ENCODE peak calls at places on chromosomes 3 and 15, in ten cellular contexts. I, D, P, M, Y, T, K, N, O and J are unnamed samples. For H3K9me3, the result is how much of the 10 kb centered on the place peaks cover.

GRCh38 chr15:58471341-58471740 is 39.5 kb downstream of the LIPC start:
- DNase-seq in M (no peak), I (no peak), P (no peak), D (no peak), N (no peak), K (no peak), Y (no peak), O (no peak), T (no peak), J (no peak)

GRCh38 chr3:31295150-31295765 is 237.5 kb upstream of the STT3B start:
- DNase-seq in I (no peak), P (no peak), M (no peak), Y (no peak), D (no peak), O (no peak), N (peak), K (no peak), T (no peak), J (no peak)

GRCh38 chr3:5638550-5638949 is 451.0 kb downstream of the EDEM1 start:
- DNase-seq in K (no peak), O (no peak), N (no peak), T (no peak), I (no peak), D (no peak), P (no peak), M (no peak), Y (no peak), J (no peak)

GRCh38 chr3:195075199-195075940 is 195.6 kb downstream of the XXYLT1 start:
- DNase-seq in O (no peak), Y (peak), P (no peak), K (no peak), T (no peak), D (no peak), N (no peak), M (no peak), I (no peak), J (no peak)

GRCh38 chr15:74598126-74598842 is 17.4 kb upstream of the CLK3 start:
- DNase-seq in M (peak), P (peak), K (peak), N (peak), T (peak), O (peak), I (peak), Y (peak), D (peak), J (peak)

GRCh38 chr15:49383266-49383665 is 39.8 kb upstream of the FGF7 start:
- DNase-seq in I (no peak), K (peak), T (no peak), O (no peak), M (no peak), P (peak), N (no peak), Y (no peak), D (no peak), J (no peak)

GRCh38 chr3:149023951-149024350 is 32.6 kb downstream of the GYG1 start:
- DNase-seq in Y (no peak), I (no peak), O (no peak), P (no peak), T (no peak), K (no peak), N (no peak), D (no peak), M (no peak), J (no peak)

GRCh38 chr3:4723921-4724698 is 231.0 kb downstream of the ITPR1 start:
- DNase-seq in K (no peak), Y (no peak), I (no peak), P (no peak), T (no peak), N (no peak), M (no peak), D (no peak), O (no peak), J (no peak)

GRCh38 chr15:29222129-29222853 is 47.3 kb downstream of the NSMCE3 start:
- DNase-seq in K (no peak), I (no peak), N (no peak), Y (no peak), T (no peak), D (no peak), M (no peak), O (no peak), P (no peak), J (no peak)

GRCh38 chr3:119343719-119344118 is 49.5 kb downstream of the ARHGAP31 start:
- DNase-seq in K (no peak), I (no peak), N (no peak), T (no peak), Y (no peak), P (no peak), O (no peak), M (no peak), D (no peak), J (no peak)

GRCh38 chr3:72086051-72086711 is 301.2 kb upstream of the PROK2 start:
- DNase-seq in N (no peak), P (peak), D (peak), T (no peak), I (no peak), O (no peak), M (no peak), K (peak), Y (no peak), J (no peak)

GRCh38 chr15:53384417-53384816 is 375.0 kb downstream of the WDR72 start:
- DNase-seq in K (no peak), T (no peak), O (no peak), Y (no peak), N (peak), M (peak), D (no peak), I (no peak), P (no peak), J (no peak)

GRCh38 chr3:37762286-37762685 is 99.4 kb upstream of the CTDSPL start:
- DNase-seq in D (no peak), T (no peak), O (no peak), I (no peak), M (no peak), K (no peak), P (no peak), N (no peak), Y (no peak), J (no peak)

GRCh38 chr3:17894434-17895060 is 152.1 kb upstream of the TBC1D5 start:
- DNase-seq in K (peak), O (no peak), D (no peak), Y (peak), N (peak), P (peak), I (no peak), M (peak), T (no peak), J (no peak)

GRCh38 chr3:58540176-58540863 is 3.3 kb upstream of the ACOX2 start:
- DNase-seq in P (no peak), O (no peak), N (no peak), T (peak), Y (no peak), D (no peak), M (no peak), I (no peak), K (no peak), J (no peak)

GRCh38 chr3:10695595-10696285 is 120.3 kb upstream of the SLC6A11 start:
- DNase-seq in T (no peak), M (no peak), O (no peak), N (no peak), K (no peak), D (peak), Y (no peak), I (no peak), P (no peak), J (no peak)

GRCh38 chr3:161498259-161498921 is 1.8 kb downstream of the OTOL1 start:
- DNase-seq in K (no peak), T (no peak), I (no peak), N (no peak), M (no peak), O (no peak), P (no peak), Y (no peak), D (no peak), J (no peak)

GRCh38 chr15:93024293-93024692 is 64.7 kb downstream of the RGMA start:
- DNase-seq in N (no peak), Y (no peak), T (no peak), P (no peak), K (no peak), I (no peak), O (no peak), D (no peak), M (no peak), J (no peak)
- H3K9me3 ChIP-seq in N (under half), Y (under half), T (under half), P (under half), K (under half), I (under half), O (under half), D (under half), M (under half), J (under half)

GRCh38 chr15:25062551-25063430 is 108.0 kb downstream of the SNRPN start:
- DNase-seq in N (no peak), P (no peak), M (no peak), K (no peak), D (peak), I (no peak), T (no peak), O (no peak), Y (no peak), J (no peak)

GRCh38 chr15:25065876-25066275 is 111.1 kb downstream of the SNRPN start:
- DNase-seq in O (no peak), P (no peak), K (no peak), Y (no peak), N (no peak), T (no peak), I (no peak), M (no peak), D (no peak), J (no peak)

GRCh38 chr15:25067725-25068309 is 113.0 kb downstream of the SNRPN start:
- DNase-seq in Y (no peak), O (no peak), K (no peak), M (no peak), N (no peak), I (no peak), T (no peak), P (no peak), D (no peak), J (no peak)

GRCh38 chr15:25066708-25067107 is 111.9 kb downstream of the SNRPN start:
- DNase-seq in O (no peak), N (no peak), Y (no peak), P (no peak), T (no peak), M (no peak), D (no peak), I (no peak), K (no peak), J (no peak)

GRCh38 chr15:25065286-25065685 is 110.5 kb downstream of the SNRPN start:
- DNase-seq in O (no peak), D (no peak), M (no peak), T (no peak), N (no peak), I (no peak), K (no peak), P (no peak), Y (no peak), J (no peak)
- H3K9me3 ChIP-seq in O (half or more), D (under half), M (half or more), T (half or more), N (under half), I (half or more), K (half or more), P (under half), Y (under half), J (under half)

GRCh38 chr15:24621630-24622215 is 53.9 kb upstream of the NPAP1 start:
- DNase-seq in O (no peak), I (no peak), D (no peak), T (no peak), Y (no peak), K (no peak), N (no peak), M (no peak), P (no peak), J (no peak)

DNA sequence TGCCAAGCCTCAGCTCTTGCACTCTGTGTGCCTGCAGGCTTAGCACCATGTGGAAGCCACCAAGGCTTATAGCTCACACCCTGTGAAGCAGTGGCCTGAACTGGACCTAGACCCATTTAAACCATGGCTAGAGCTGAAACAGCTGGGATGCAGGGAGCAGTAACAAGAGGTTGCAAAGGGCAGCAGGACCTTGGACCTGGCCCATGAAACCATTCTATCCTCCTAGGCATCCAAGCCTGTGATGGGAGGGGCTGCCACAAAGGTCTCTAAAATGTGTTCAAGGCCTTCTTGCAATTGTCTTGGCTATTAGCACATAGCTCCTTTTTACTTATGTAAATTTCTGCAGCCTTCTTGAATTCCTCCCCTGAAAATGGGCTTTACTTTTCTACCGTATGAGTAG is 57.9 kb upstream of the NPAP1 start:
- DNase-seq in M (no peak), N (no peak), T (no peak), O (no peak), I (no peak), P (no peak), Y (no peak), D (no peak), K (no peak), J (no peak)
- H3K9me3 ChIP-seq in M (under half), N (under half), T (under half), O (under half), I (under half), P (under half), Y (under half), D (under half), K (under half), J (under half)

GRCh38 chr15:43360821-43361220 is 10.0 kb downstream of the ZSCAN29 start:
- DNase-seq in N (no peak), T (no peak), M (no peak), Y (no peak), K (no peak), P (no peak), I (no peak), O (no peak), D (no peak), J (no peak)
- H3K9me3 ChIP-seq in N (under half), T (half or more), M (half or more), Y (under half), K (half or more), P (under half), I (under half), O (half or more), D (under half), J (under half)

DNA sequence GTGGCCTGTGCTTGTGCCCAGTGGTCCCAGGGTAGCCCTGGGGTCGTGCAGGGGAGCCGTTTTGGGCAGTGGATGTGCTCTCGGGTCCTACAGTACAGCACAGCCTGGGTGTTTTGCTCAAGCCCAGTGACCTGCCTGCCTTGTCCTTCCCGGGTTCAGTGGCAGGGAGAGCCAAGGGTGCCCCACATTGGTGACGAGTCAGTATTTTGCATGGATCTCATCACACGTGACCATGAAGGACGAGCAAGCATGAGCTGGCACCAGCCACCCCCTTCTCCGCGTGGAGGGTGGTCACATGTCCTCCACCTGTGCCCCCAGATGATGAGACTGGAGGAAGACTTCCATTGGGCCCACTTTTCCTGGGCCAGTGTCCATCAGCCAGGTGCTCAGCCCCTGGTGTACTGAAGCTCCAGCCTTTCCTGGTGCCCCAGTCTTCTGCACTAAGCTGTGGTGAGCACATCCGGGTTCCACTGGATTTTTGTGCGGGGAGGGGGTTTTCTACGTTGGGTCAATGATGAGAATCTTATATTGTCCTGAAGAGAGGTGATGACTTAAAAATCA is 197.5 kb downstream of the UBE3A start:
- DNase-seq in T (no peak), N (no peak), D (peak), O (no peak), Y (peak), M (no peak), P (no peak), I (peak), K (no peak), J (no peak)
- H3K9me3 ChIP-seq in T (under half), N (under half), D (under half), O (under half), Y (under half), M (half or more), P (under half), I (under half), K (under half), J (under half)

DNA sequence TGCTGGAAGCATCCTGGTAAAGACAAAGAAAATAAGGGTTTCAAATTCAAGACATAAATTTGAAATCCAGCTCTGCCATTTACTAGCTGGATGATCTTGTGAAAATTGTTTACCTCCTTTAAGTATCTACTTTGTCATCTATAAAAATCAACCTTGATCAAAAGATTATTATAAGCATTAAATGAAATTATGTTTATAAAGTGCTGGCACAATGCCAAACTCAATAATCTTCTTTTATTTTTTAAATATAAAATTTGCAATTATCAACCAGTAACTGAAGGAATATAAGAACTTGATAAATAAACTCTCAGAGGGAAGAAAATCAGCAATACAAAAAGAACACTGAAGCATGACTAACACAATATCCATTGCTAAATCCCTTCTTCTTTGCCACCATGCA is 25.8 kb downstream of the C3orf33 start:
- DNase-seq in Y (no peak), I (no peak), M (no peak), N (no peak), P (no peak), K (no peak), O (no peak), T (no peak), D (no peak), J (no peak)
- H3K9me3 ChIP-seq in Y (under half), I (under half), M (under half), N (under half), P (under half), K (under half), O (under half), T (under half), D (under half), J (under half)

GRCh38 chr3:1953519-1953918 is 145.1 kb upstream of the CNTN4 start:
- DNase-seq in D (no peak), Y (no peak), I (no peak), M (no peak), T (no peak), O (no peak), P (no peak), N (no peak), K (no peak), J (no peak)
- H3K9me3 ChIP-seq in D (under half), Y (under half), I (under half), M (under half), T (under half), O (under half), P (under half), N (under half), K (under half), J (under half)

GRCh38 chr3:28841436-28841835 is 439.4 kb upstream of the RBMS3 start:
- DNase-seq in O (no peak), T (no peak), Y (no peak), K (no peak), P (no peak), M (no peak), N (no peak), I (no peak), D (no peak), J (no peak)
- H3K9me3 ChIP-seq in O (under half), T (under half), Y (under half), K (under half), P (under half), M (under half), N (under half), I (under half), D (under half), J (under half)